ENCODE peak calls at places on chromosomes 3 and 15, in four cellular contexts. B is AG10803, P is uterus, S is lower leg skin. M is an unnamed sample.

GRCh38 chr15:74631935-74632560 is 16.4 kb downstream of the CLK3 start:
- DNase-seq in B (peak), P (peak), S (no peak), M (peak)

GRCh38 chr3:46970391-46971091 is 6.0 kb downstream of the CCDC12 start:
- DNase-seq in B (peak), P (no peak), S (no peak), M (no peak)

GRCh38 chr3:114809668-114810413 is 337.2 kb downstream of the ZBTB20 start:
- DNase-seq in B (no peak), P (no peak), S (no peak), M (no peak)

GRCh38 chr15:82021021-82021420 is 24.8 kb downstream of the MEX3B start:
- DNase-seq in B (no peak), P (no peak), S (no peak), M (no peak)

GRCh38 chr3:12708584-12709192 is 44.8 kb upstream of the RAF1 start:
- DNase-seq in B (peak), P (peak), S (no peak), M (no peak)

GRCh38 chr3:68876112-68876713 is 56.1 kb downstream of the TAFA4 start:
- DNase-seq in B (peak), P (no peak), S (no peak), M (no peak)

GRCh38 chr3:194740859-194741486 is 55.3 kb downstream of the FAM43A start:
- DNase-seq in B (peak), P (no peak), S (no peak), M (no peak)

GRCh38 chr15:32743411-32744145 is 25.8 kb downstream of the GREM1 start:
- DNase-seq in B (no peak), P (no peak), S (no peak), M (no peak)

GRCh38 chr3:178603735-178604134 is 67.5 kb downstream of the KCNMB2 start:
- DNase-seq in B (no peak), P (no peak), S (no peak), M (no peak)

GRCh38 chr3:126014252-126014651 is 45.3 kb downstream of the ROPN1B start:
- DNase-seq in B (peak), P (peak), S (no peak), M (no peak)

GRCh38 chr15:62691008-62691407 is 351.5 kb upstream of the TPM1 start:
- DNase-seq in B (peak), P (no peak), S (no peak), M (no peak)
- TF ChIP-seq CTCF in B (peak), P (peak), S (no peak), M (no peak)

DNA sequence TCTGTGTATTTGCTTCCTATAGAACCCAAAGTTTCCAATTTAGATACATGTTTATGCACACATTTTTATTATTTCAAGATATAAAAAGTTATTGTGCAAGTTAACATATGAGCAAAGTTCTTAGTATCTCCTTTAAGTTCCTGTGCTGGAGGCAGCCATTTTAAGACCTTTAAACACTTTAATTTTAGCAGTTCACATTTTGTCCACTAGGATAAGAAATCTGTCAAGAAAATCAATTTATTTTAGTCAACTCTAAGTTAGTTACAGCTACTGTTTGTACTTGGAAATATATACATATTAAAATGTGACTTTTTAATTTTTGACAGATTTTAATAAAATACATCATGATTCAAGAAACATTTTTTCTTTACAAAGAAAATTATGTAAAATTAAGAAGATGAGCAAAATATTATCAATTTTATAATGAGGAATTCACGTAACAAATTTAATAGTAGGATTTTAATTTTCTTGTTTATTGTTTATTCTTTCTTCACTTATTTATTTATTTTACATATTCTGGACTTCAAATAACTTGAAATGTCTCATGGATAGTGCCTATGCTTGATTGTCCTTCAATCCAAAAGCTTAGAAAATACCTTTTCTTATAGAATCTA is 402.6 kb upstream of the GBE1 start:
- DNase-seq in B (peak), P (no peak), S (no peak), M (no peak)
- TF ChIP-seq CTCF in B (peak), P (no peak), S (no peak), M (no peak)

DNA sequence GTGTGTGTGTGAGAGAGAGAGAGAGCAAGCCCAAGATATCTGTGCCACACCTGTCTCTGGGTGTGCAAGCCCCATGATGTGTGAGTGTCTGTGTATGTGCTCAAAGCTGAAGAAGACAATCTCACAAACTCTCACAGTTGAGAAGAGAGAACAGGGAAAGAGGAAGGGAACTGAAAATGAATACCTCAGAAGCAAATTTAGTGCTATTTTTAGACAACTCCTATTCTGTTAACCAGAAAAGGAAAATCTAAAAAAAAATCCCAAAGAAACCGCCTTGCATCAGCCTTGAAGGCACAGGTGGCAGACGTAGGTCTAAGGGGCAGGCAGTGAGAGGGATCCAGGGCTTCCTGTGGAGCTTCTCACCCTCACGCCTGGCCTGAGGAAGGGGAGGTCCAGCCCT is 47.8 kb downstream of the ATP2B2 start:
- DNase-seq in B (no peak), P (no peak), S (no peak), M (no peak)
- TF ChIP-seq CTCF in B (no peak), P (no peak), S (no peak), M (no peak)

DNA sequence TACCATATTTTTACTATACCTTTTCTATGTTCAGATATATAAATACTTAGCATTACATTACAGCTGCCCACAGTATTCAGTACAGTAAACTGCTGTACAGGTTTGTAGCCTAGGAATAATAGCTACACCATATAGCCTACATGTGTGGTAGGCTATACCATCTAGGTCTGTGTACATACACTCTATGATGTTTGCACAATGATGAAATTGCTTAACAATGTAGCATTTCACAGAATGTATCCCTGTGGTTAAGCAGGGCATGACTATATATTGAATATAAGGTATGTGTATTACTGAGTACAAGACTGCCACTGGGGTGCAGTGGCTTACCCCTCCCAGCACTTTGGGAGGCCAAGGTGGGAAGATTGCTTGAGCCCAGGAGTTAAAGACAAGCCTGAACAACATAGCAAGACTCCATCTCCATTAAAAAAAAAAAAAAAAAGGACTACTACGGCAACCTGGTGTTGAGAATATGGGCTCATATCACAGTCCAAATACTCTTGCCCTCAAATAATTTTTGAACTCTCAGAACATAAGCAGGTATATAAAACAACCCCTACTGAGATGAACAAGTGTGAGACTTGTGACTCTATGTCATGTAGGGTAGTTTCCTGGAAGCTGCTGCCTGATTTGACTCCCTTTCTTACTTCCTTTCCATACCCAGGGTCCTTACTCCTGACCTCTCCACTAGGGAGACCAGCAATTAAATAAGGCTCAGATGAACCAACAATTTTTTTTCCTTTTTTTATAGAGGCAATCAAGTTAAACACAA is 4.8 kb downstream of the PPP1R14D start:
- DNase-seq in B (no peak), P (no peak), S (no peak), M (no peak)
- TF ChIP-seq CTCF in B (no peak), P (no peak), S (no peak), M (no peak)

GRCh38 chr3:156382458-156383346 is 172.2 kb downstream of the SSR3 start:
- DNase-seq in B (no peak), P (no peak), S (no peak), M (no peak)
- TF ChIP-seq CTCF in B (peak), P (no peak), S (no peak), M (no peak)

GRCh38 chr3:184241447-184242296 is 7.1 kb downstream of the ALG3 start:
- DNase-seq in B (no peak), P (no peak), S (no peak), M (no peak)
- TF ChIP-seq CTCF in B (peak), P (no peak), S (no peak), M (no peak)

GRCh38 chr3:131107637-131108433 is 81.2 kb downstream of the NEK11 start:
- DNase-seq in B (peak), P (no peak), S (no peak), M (no peak)
- TF ChIP-seq CTCF in B (no peak), P (no peak), S (no peak), M (no peak)

GRCh38 chr3:51709675-51710074 is 2.8 kb downstream of the GRM2 start:
- DNase-seq in B (no peak), P (no peak), S (no peak), M (no peak)

GRCh38 chr3:51711352-51712019 is 4.6 kb downstream of the GRM2 start:
- DNase-seq in B (no peak), P (no peak), S (no peak), M (no peak)

GRCh38 chr3:51712511-51712931 is 5.7 kb downstream of the GRM2 start:
- DNase-seq in B (no peak), P (no peak), S (no peak), M (no peak)

GRCh38 chr3:51712020-51712385 is 5.1 kb downstream of the GRM2 start:
- DNase-seq in B (no peak), P (no peak), S (no peak), M (no peak)

GRCh38 chr3:51710631-51711351 is 3.9 kb downstream of the GRM2 start:
- DNase-seq in B (no peak), P (no peak), S (no peak), M (no peak)
- TF ChIP-seq CTCF in B (no peak), P (no peak), S (no peak), M (no peak)

GRCh38 chr3:160471892-160472291 is 22.3 kb upstream of the TRIM59 start:
- DNase-seq in B (no peak), P (no peak), S (no peak), M (no peak)

GRCh38 chr3:160473978-160474377 is 24.4 kb upstream of the TRIM59 start:
- DNase-seq in B (peak), P (no peak), S (no peak), M (no peak)

GRCh38 chr3:160472344-160472743 is 22.8 kb upstream of the TRIM59 start:
- DNase-seq in B (no peak), P (no peak), S (no peak), M (no peak)

GRCh38 chr3:160474416-160474838 is 24.8 kb upstream of the TRIM59 start:
- DNase-seq in B (peak), P (no peak), S (no peak), M (no peak)

DNA sequence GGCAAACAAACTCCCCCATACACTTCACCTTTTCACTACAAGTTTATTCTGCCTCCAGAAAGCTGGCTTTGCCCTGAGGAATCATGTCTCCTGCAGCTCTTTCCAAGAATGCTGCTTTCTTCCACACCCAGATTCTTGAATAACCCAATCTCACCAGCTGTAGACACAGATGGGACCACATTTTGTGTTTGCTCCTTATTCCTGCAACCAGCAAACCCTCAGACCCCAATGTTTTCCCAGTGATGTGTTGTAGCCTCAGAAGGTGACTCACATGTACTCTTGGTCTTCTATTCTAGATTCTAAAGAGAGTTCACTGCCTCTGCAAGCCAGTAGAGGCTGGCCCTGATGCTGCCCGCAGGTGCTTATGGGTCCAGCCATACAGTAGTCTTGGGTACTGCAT is 23.6 kb upstream of the TRIM59 start:
- DNase-seq in B (peak), P (no peak), S (no peak), M (no peak)
- TF ChIP-seq CTCF in B (peak), P (no peak), S (no peak), M (no peak)

M was measured in omental fat pad.